ENCODE peak calls at places on chromosome 18, in four cellular contexts. K is GM23248, X is mammary epithelial cell, Z is H9. D is an unnamed sample.

GRCh38 chr18:75132931-75133525 is 75.9 kb downstream of the PTGR3 start:
- DNase-seq in K (no peak), Z (no peak), X (no peak), D (no peak)

GRCh38 chr18:10454800-10455550 is 540 bp downstream of the APCDD1 start:
- DNase-seq in Z (peak), X (peak), K (peak), D (peak)

GRCh38 chr18:12659904-12660605 is 2.1 kb upstream of the SPIRE1 start:
- DNase-seq in X (peak), K (peak), Z (no peak), D (no peak)

GRCh38 chr18:57881818-57882413 is 78.8 kb upstream of the ATP8B1 start:
- DNase-seq in X (peak), K (peak), Z (peak), D (no peak)

GRCh38 chr18:60064271-60064670 is 164.5 kb downstream of the PMAIP1 start:
- DNase-seq in X (peak), Z (no peak), K (peak), D (no peak)

GRCh38 chr18:32072321-32072720 is 19.4 kb upstream of the RNF138 start:
- DNase-seq in Z (no peak), X (no peak), K (peak), D (no peak)

GRCh38 chr18:74652392-74652988 is 54.8 kb downstream of the ZNF407 start:
- DNase-seq in K (peak), X (peak), Z (no peak), D (no peak)

GRCh38 chr18:73365018-73365417 is 497.2 kb upstream of the NETO1 start:
- DNase-seq in X (no peak), Z (no peak), K (peak), D (no peak)

GRCh38 chr18:22179174-22179573 is 9.8 kb downstream of the GATA6 start:
- DNase-seq in K (no peak), X (no peak), Z (no peak), D (no peak)

GRCh38 chr18:3175195-3175758 is 44.5 kb downstream of the MYOM1 start:
- DNase-seq in K (no peak), Z (no peak), X (no peak), D (no peak)

GRCh38 chr18:59696311-59697235 is 650 bp downstream of the CCBE1 start:
- DNase-seq in X (peak), Z (peak), K (peak), D (no peak)

GRCh38 chr18:48740068-48740440 is 201.2 kb downstream of the CTIF start:
- DNase-seq in X (no peak), K (no peak), Z (no peak), D (peak)

GRCh38 chr18:11308499-11308898 is 159.1 kb upstream of the PIEZO2 start:
- DNase-seq in K (peak), Z (no peak), X (peak), D (no peak)

GRCh38 chr18:56314396-56314795 is 324.0 kb downstream of the TXNL1 start:
- DNase-seq in Z (no peak), K (peak), X (no peak), D (no peak)

GRCh38 chr18:10895976-10896375 is 253.4 kb downstream of the PIEZO2 start:
- DNase-seq in X (no peak), K (no peak), Z (no peak), D (no peak)

GRCh38 chr18:8959551-8960135 is 142.9 kb upstream of the NDUFV2 start:
- DNase-seq in X (no peak), K (no peak), Z (no peak), D (no peak)

GRCh38 chr18:2902327-2902726 is 55.5 kb downstream of the EMILIN2 start:
- DNase-seq in X (no peak), Z (no peak), K (no peak), D (peak)

DNA sequence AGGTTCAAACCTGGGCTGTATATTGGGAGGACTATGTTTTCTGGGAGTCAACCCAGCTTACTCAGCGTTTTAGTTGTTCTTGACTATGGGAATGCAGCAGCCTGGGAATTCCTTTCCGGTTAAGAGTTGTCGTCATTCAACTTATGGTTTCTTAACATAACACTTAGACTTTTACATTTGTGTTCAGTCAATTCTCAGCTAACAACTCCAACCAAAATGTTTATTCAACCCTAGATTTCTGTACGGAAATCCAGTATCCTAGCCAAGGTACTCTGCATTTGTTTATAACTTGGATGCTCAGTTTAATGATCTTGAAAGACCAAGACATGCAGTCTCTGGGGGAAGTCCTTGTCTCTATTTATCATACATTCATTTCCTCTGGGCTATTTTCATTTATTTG is 960.9 kb downstream of the CBLN2 start:
- DNase-seq in X (no peak), K (no peak), Z (no peak), D (no peak)
- H3K9ac ChIP-seq in X (no peak), K (no peak), Z (no peak), D (no peak)

DNA sequence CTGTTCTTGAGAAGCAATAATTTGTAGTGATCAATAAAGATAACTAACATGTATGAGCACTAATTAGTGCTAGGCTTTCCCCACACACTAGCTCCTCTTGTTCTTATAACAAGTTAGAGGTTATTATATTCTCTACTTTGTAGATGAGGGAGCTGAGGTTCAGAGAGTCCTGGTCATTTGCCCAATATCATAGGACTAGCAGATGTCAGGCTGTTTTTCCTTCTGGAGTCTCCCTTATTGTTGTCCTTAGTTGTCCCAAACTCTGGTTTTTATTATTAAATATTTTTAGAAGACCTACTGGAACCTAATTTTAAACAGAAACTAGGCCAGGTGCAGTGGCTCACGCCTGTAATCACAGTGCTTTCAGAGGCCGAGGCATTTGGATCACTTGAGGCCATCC is 16.5 kb upstream of the TTC39C start:
- DNase-seq in Z (no peak), X (no peak), K (no peak), D (no peak)
- H3K9ac ChIP-seq in Z (no peak), X (peak), K (no peak), D (no peak)

DNA sequence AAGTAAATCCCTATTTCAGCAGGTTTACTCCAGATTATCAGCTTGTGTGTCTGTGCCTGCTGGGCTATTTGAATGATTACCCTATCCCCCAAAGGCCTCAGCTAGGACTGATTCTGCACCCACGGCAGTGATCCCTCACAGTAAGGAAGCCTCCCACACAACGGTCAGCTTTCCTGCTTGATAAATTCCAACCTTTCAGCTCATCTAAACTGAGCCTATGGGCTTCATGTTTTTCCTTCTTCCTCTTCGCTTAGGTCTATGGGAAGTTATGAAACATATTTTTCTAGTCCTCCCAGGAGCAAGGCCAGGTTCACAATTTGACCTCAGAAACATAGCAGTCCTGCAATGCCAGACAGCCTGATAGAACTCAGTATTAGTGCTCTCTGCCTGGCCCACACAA is 171.0 kb downstream of the ZNF521 start:
- DNase-seq in K (no peak), X (no peak), Z (no peak), D (no peak)
- H3K9ac ChIP-seq in K (no peak), X (no peak), Z (no peak), D (no peak)

GRCh38 chr18:42548493-42548892 is 567.0 kb downstream of the RIT2 start:
- DNase-seq in X (no peak), Z (no peak), K (no peak), D (no peak)
- H3K9ac ChIP-seq in X (no peak), Z (no peak), K (no peak), D (no peak)

GRCh38 chr18:63098014-63098981 is 221.3 kb downstream of the BCL2 start:
- DNase-seq in K (no peak), X (no peak), Z (no peak), D (no peak)
- H3K9ac ChIP-seq in K (no peak), X (no peak), Z (no peak), D (no peak)

DNA sequence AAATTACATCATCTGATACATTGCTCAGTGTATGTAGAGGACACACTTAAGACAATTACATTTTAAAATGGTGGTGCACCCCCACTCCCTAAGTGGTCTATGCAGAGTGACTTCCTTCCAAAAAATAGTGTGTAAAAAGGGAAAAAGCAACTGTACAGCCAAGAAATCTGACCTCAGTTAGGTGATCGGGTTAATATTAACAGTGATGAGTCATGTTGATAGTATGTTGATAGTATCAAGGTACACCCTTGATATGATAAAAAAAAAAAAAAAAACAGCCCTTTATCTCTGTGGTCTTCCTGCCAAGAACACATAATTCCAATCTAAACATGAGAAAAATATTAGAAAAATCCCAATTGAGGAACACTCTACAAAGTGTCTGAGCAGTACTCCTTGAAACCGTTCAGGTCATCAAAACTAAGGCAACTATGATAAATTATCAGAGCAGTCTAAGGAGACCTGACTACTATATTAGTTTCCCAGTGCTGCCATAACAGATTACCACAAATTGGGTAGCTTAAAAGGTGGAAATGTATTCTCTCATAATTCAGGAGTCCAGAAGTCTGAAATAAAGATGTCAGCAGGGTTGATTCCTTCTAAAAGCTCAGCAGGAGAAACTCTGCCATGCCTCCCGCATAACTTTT is 171.9 kb downstream of the ARHGAP28 start:
- DNase-seq in Z (no peak), X (no peak), K (no peak), D (no peak)
- H3K9ac ChIP-seq in Z (no peak), X (no peak), K (no peak), D (no peak)

D was measured in kidney.